ENCODE peak calls at places on chromosomes 16 and 17, in six cellular contexts. S, H, Z, E, T and A are unnamed samples.

GRCh38 chr16:4347765-4348509 is 3.2 kb downstream of the PAM16 start:
- DNase-seq in S (no peak), H (no peak), Z (no peak), E (no peak), T (no peak), A (no peak)

GRCh38 chr16:68470461-68471150 is 22.3 kb upstream of the SMPD3 start:
- DNase-seq in S (no peak), H (peak; percentile 71), Z (peak; percentile 28), E (no peak), T (peak; percentile 30), A (no peak)

GRCh38 chr17:49260922-49261291 is 30.3 kb upstream of the PHOSPHO1 start:
- DNase-seq in S (no peak), H (no peak), Z (no peak), E (no peak), T (peak; percentile 11), A (no peak)

GRCh38 chr17:36867716-36868115 is 69.6 kb upstream of the LHX1 start:
- DNase-seq in S (no peak), H (no peak), Z (no peak), E (no peak), T (no peak), A (no peak)

GRCh38 chr16:54594646-54595381 is 308.2 kb upstream of the IRX3 start:
- DNase-seq in S (no peak), H (no peak), Z (no peak), E (no peak), T (no peak), A (no peak)

GRCh38 chr16:11310997-11311561 is 29.9 kb upstream of the PRM1 start:
- DNase-seq in S (no peak), H (no peak), Z (no peak), E (no peak), T (no peak), A (no peak)

GRCh38 chr16:31696968-31697743 is 169.5 kb downstream of the AHSP start:
- DNase-seq in S (peak; percentile 55), H (no peak), Z (no peak), E (no peak), T (no peak), A (no peak)

GRCh38 chr17:7186241-7186640 is 7.1 kb upstream of the ASGR1 start:
- DNase-seq in S (no peak), H (no peak), Z (no peak), E (no peak), T (no peak), A (no peak)

GRCh38 chr16:4947722-4948503 is 10.2 kb upstream of the SEC14L5 start:
- DNase-seq in S (peak; percentile 10), H (no peak), Z (no peak), E (no peak), T (no peak), A (no peak)

GRCh38 chr17:83062011-83062817 is 17.2 kb upstream of the METRNL start:
- DNase-seq in S (no peak), H (peak; percentile 62), Z (no peak), E (no peak), T (no peak), A (peak; percentile 71)

GRCh38 chr16:82368041-82368440 is 198.0 kb upstream of the MPHOSPH6 start:
- DNase-seq in S (peak; percentile 38), H (no peak), Z (peak; percentile 50), E (no peak), T (peak; percentile 65), A (no peak)
- TF ChIP-seq CTCF in S (peak; percentile 22), H (no peak), Z (peak; percentile 60), E (peak; percentile 49), T (peak; percentile 12), A (peak; percentile 28)

DNA sequence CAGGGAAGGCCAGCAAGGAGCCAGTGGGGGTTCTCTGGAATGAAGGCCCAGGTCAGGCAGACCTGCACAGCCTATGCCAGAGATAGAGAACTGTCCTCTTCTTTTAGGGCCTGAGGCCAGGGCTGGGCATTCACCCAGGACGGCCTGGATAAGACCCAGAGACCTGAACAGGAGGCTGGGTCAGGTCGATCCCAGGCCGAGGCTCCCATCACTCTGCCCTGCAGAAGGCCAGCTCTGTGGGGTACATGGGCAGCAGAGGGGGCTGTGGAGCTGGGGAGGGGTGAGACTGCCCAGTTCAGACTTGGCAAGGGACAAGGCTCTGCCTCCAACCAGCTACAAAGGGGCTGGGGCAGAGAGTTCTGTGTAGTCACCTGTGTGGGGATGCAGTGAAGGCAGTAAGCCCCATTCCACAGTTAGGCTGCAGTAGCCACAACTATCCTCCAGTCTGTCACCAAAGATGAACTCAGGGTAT is 14.6 kb downstream of the HSD11B2 start:
- DNase-seq in S (no peak), H (no peak), Z (peak; percentile 74), E (no peak), T (peak; percentile 34), A (no peak)
- TF ChIP-seq CTCF in S (peak; percentile 11), H (no peak), Z (no peak), E (no peak), T (no peak), A (no peak)

DNA sequence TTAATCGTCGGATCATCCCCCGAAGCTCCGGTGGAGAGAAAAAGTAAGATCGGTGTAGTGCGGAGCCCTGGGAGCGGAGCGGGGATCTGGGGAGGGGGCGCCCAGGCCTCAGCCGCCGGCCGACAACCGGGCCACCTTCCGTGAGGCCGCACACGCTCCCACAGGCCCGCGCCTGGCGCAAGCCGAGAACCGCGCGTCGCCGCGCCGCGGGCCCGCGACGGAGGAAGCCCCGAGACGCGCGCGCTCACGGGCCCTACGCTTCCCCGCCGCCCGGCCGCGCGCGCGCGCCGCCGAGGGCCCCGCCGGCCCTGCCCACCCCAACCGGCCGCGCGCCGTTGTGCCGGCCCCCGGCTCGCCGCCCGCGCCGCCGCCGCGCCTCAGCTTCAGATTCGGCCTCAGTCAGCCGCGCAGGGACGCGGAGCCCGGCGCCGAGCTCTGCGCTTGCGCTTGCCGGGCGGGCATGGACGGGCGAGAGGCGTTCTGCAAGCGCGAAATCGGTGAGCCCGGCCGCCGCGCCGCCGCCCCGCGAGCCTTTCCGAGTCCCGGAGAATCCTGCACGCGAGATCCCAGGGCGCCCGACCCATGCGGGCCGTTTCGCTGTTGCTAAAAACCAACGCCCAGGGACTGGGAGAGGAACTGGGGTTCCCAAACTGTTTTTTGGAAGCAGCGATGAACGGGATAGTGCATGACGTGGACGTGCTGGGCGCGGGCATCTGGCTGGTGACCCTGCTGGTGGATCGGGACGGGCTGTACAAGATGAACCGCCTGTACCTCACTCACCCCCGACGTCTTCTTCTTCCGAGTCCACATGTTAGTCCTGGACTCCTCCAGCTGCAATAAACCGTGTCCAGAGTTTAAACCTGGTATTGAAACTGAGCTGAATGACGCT is 28.0 kb upstream of the LRRC37A start:
- DNase-seq in S (peak; percentile 89), H (peak; percentile 90), Z (peak; percentile 89), E (peak; percentile 77), T (peak; percentile 91), A (peak; percentile 96)
- TF ChIP-seq CTCF in S (no peak), H (no peak), Z (no peak), E (no peak), T (no peak), A (no peak)

GRCh38 chr17:76781056-76781982 is 43.4 kb downstream of the MFSD11 start:
- DNase-seq in S (no peak), H (no peak), Z (no peak), E (no peak), T (no peak), A (no peak)
- TF ChIP-seq CTCF in S (no peak), H (no peak), Z (no peak), E (no peak), T (no peak), A (no peak)

DNA sequence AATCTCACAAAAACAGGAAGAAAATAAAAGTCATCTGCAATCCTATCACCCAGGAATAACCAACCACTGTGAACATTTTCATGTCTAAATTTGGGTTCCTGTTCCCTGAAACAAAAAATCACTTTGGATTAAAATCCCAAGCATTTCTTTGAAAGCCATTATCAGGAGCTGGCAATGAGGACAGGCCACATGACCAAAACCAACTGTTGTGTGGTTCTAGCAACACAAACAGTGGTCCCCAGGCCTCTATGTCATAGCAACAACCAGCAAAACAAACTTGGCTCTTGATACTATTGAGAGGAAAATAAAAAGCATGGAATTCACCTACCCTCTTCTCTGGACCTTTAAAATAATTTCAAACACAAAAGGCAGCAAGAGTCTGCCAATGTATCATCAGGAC is 252.5 kb downstream of the SLC39A11 start:
- DNase-seq in S (no peak), H (no peak), Z (no peak), E (no peak), T (no peak), A (no peak)
- TF ChIP-seq CTCF in S (no peak), H (no peak), Z (no peak), E (no peak), T (no peak), A (no peak)

DNA sequence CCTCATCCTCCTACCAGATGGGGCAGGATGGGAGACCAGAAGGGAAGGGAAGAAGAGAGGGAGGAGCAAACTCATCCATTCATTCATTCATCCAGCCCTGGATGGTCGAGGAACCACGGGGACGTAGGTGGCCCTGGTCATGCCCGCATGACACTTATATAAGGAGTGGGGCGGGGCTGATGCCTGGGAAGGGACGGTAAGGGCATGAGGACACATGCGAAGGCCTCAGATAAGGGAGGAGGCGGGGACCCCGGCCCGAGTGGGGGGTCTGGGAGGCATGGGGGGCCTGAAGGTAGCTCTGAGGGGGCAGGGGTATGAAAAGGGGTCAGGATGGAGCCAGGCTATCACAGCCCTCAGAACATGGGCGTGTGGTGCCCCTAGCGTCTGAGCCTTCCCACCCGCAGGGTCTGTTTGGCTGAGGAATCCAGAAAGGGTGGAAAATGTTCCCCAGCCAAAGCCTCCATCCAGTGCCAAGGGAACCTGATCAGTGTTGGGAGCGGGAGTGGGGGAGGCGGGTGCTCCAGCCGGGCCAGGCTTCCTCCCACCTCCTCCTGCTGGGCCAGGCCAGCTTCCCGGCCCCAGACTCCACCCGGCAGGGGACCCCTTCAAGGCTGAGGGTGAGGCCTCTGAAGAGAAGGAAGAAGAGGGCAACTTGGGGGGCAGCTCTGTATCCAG is 17.6 kb upstream of the CD79B start:
- DNase-seq in S (no peak), H (no peak), Z (no peak), E (no peak), T (no peak), A (no peak)
- TF ChIP-seq CTCF in S (no peak), H (no peak), Z (no peak), E (no peak), T (no peak), A (no peak)

DNA sequence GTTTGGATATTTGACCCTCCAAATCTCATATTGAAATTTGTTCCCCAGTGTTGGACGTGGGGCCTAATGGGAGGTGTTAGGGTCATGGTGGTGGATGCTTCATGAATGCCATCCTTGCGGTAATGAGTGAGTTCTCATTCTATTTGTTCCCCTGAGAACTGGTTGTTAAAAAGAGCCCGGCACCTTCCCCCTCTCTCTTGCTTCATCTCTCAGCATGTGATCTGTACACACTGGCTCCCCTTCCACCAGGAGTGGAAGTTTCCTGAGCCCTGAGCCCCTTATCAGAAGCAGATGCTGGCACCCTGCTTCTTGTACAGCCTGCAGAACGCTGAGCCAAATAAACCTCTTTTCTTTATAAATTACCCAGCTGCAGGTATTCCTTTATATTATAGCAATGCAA is 25.6 kb downstream of the PIK3R6 start:
- DNase-seq in S (no peak), H (no peak), Z (no peak), E (no peak), T (no peak), A (no peak)
- TF ChIP-seq CTCF in S (no peak), H (no peak), Z (no peak), E (no peak), T (no peak), A (no peak)

GRCh38 chr17:28346746-28347246 is 10.5 kb downstream of the POLDIP2 start:
- DNase-seq in S (no peak), H (no peak), Z (no peak), E (no peak), T (no peak), A (no peak)
- TF ChIP-seq CTCF in S (peak; percentile 53), H (no peak), Z (peak; percentile 55), E (peak; percentile 43), T (peak; percentile 16), A (peak; percentile 47)